ENCODE peak calls at places on chromosomes 3 and 15, in five cellular contexts. T is AG10803, A is nucleus accumbens, J is NCI-H1694 treated with DMSO at 0.1 percent for 48 hours, W is GM23338. K is an unnamed sample.

GRCh38 chr15:81809543-81809942 is 236.3 kb downstream of the MEX3B start:
- DNase-seq in T (peak), W (peak), J (peak), A (no peak), K (peak)

GRCh38 chr3:124491098-124491497 is 239.2 kb upstream of the UMPS start:
- DNase-seq in J (no peak), W (no peak), T (no peak), A (no peak), K (no peak)

GRCh38 chr3:159816507-159816906 is 172.1 kb upstream of the IL12A start:
- DNase-seq in J (no peak), W (no peak), A (no peak), T (no peak), K (no peak)

GRCh38 chr15:87597346-87598052 is 659.0 kb downstream of the NTRK3 start:
- DNase-seq in W (peak), J (no peak), T (no peak), A (no peak), K (no peak)

GRCh38 chr3:52217409-52217805 is 8.0 kb downstream of the TLR9 start:
- DNase-seq in T (no peak), A (no peak), J (no peak), W (no peak), K (no peak)

GRCh38 chr3:128236667-128237066 is 83.4 kb downstream of the EEFSEC start:
- DNase-seq in J (peak), W (no peak), A (no peak), T (no peak), K (peak)

GRCh38 chr15:72358532-72359180 is 17.2 kb downstream of the HEXA start:
- DNase-seq in A (no peak), W (no peak), J (no peak), T (peak), K (no peak)

GRCh38 chr3:149258298-149258697 is 36.7 kb upstream of the CP start:
- DNase-seq in J (no peak), T (no peak), W (no peak), A (no peak), K (peak)

GRCh38 chr3:102673271-102674115 is 238.7 kb downstream of the ZPLD1 start:
- DNase-seq in W (peak), J (peak), A (peak), T (peak), K (peak)

GRCh38 chr3:61778095-61778494 is 216.7 kb downstream of the PTPRG start:
- DNase-seq in W (peak), J (no peak), T (no peak), A (no peak), K (peak)

GRCh38 chr3:120062474-120062873 is 31.8 kb downstream of the GSK3B start:
- DNase-seq in A (no peak), J (no peak), T (no peak), W (peak), K (no peak)

GRCh38 chr15:66043264-66043663 is 174.0 kb downstream of the RAB11A start:
- DNase-seq in W (no peak), A (no peak), T (no peak), J (no peak), K (no peak)

GRCh38 chr3:53650424-53650823 is 156.0 kb downstream of the CACNA1D start:
- DNase-seq in A (no peak), J (no peak), T (no peak), W (no peak), K (no peak)

GRCh38 chr3:88767746-88768145 is 339.7 kb upstream of the EPHA3 start:
- DNase-seq in J (no peak), A (no peak), T (peak), W (no peak), K (no peak)